ENCODE peak calls at places on chromosomes 3 and 15, in six cellular contexts. H is cardiac fibroblast, I is AG04449, K is heart right ventricle, L is colonic mucosa, E is astrocyte of the cerebellum. O is an unnamed sample.

GRCh38 chr15:38144921-38145320 is 107.7 kb upstream of the SPRED1 start:
- DNase-seq in H (peak), I (no peak), K (no peak), L (no peak), E (no peak), O (no peak)

GRCh38 chr3:44120721-44121582 is 120.7 kb upstream of the TOPAZ1 start:
- DNase-seq in H (no peak), I (no peak), K (peak), L (no peak), E (no peak), O (no peak)

GRCh38 chr15:62135532-62136134 is 29.5 kb downstream of the C2CD4B start:
- DNase-seq in H (peak), I (no peak), K (no peak), L (peak), E (no peak), O (peak)

GRCh38 chr15:61582092-61582491 is 353.0 kb upstream of the RORA start:
- DNase-seq in H (no peak), I (no peak), K (no peak), L (no peak), E (no peak), O (no peak)

GRCh38 chr15:42068601-42069000 is 25.8 kb downstream of the PLA2G4D start:
- DNase-seq in H (no peak), I (no peak), K (no peak), L (no peak), E (no peak), O (peak)

GRCh38 chr15:47794266-47794914 is 77.1 kb downstream of the SEMA6D start:
- DNase-seq in H (no peak), I (no peak), K (no peak), L (no peak), E (no peak), O (no peak)

GRCh38 chr15:70835415-70835814 is 18.5 kb downstream of the LARP6 start:
- DNase-seq in H (no peak), I (no peak), K (peak), L (no peak), E (no peak), O (no peak)

GRCh38 chr3:46505953-46506352 is 8.2 kb downstream of the RTP3 start:
- DNase-seq in H (no peak), I (no peak), K (no peak), L (no peak), E (no peak), O (no peak)

GRCh38 chr15:91917991-91918390 is 64.5 kb downstream of the SLCO3A1 start:
- DNase-seq in H (no peak), I (no peak), K (no peak), L (no peak), E (no peak), O (no peak)

GRCh38 chr3:29176501-29176900 is 104.4 kb upstream of the RBMS3 start:
- DNase-seq in H (no peak), I (no peak), K (peak), L (no peak), E (no peak), O (no peak)

GRCh38 chr15:77012868-77013267 is 17.9 kb downstream of the PSTPIP1 start:
- DNase-seq in H (no peak), I (no peak), K (no peak), L (no peak), E (no peak), O (no peak)

GRCh38 chr3:64260391-64260790 is 35.1 kb upstream of the PRICKLE2 start:
- DNase-seq in H (no peak), I (no peak), K (no peak), L (no peak), E (no peak), O (no peak)

GRCh38 chr3:23653647-23654525 is 151.9 kb upstream of the UBE2E1 start:
- DNase-seq in H (no peak), I (no peak), K (no peak), L (no peak), E (no peak), O (no peak)

GRCh38 chr3:51269466-51269865 is 115.6 kb upstream of the MANF start:
- DNase-seq in H (peak), I (no peak), K (no peak), L (no peak), E (no peak), O (no peak)

GRCh38 chr3:30550246-30550645 is 56.2 kb upstream of the TGFBR2 start:
- DNase-seq in H (no peak), I (no peak), K (no peak), L (no peak), E (no peak), O (no peak)

GRCh38 chr3:184770541-184770940 is 41.4 kb upstream of the VPS8 start:
- DNase-seq in H (no peak), I (no peak), K (no peak), L (no peak), E (no peak), O (no peak)

GRCh38 chr15:99674279-99674678 is 59.0 kb downstream of the LYSMD4 start:
- DNase-seq in H (no peak), I (no peak), K (no peak), L (no peak), E (no peak), O (no peak)

GRCh38 chr3:77815467-77815866 is 775.6 kb downstream of the ROBO2 start:
- DNase-seq in H (no peak), I (no peak), K (no peak), L (no peak), E (no peak), O (no peak)

GRCh38 chr3:174408310-174408709 is 450.8 kb upstream of the NAALADL2 start:
- DNase-seq in H (peak), I (no peak), K (no peak), L (no peak), E (peak), O (no peak)

GRCh38 chr3:62277470-62277869 is 95.9 kb downstream of the FEZF2 start:
- DNase-seq in H (no peak), I (no peak), K (no peak), L (no peak), E (no peak), O (no peak)

GRCh38 chr3:140203510-140203909 is 268.5 kb downstream of the CLSTN2 start:
- DNase-seq in H (no peak), I (no peak), K (no peak), L (no peak), E (no peak), O (no peak)

GRCh38 chr3:122536634-122537033 is 21.9 kb upstream of the KPNA1 start:
- DNase-seq in H (no peak), I (no peak), K (no peak), L (no peak), E (no peak), O (no peak)

GRCh38 chr15:22240403-22240802 is 160.1 kb downstream of the OR4M2 start:
- DNase-seq in H (no peak), I (no peak), K (no peak), L (no peak), E (no peak), O (no peak)

GRCh38 chr15:22239806-22240180 is 159.5 kb downstream of the OR4M2 start:
- DNase-seq in H (no peak), I (no peak), K (no peak), L (no peak), E (no peak), O (no peak)

GRCh38 chr15:22241451-22241850 is 161.1 kb downstream of the OR4M2 start:
- DNase-seq in H (no peak), I (no peak), K (no peak), L (no peak), E (no peak), O (no peak)

GRCh38 chr15:22243440-22244130 is 163.3 kb downstream of the OR4M2 start:
- DNase-seq in H (no peak), I (no peak), K (no peak), L (no peak), E (no peak), O (no peak)

DNA sequence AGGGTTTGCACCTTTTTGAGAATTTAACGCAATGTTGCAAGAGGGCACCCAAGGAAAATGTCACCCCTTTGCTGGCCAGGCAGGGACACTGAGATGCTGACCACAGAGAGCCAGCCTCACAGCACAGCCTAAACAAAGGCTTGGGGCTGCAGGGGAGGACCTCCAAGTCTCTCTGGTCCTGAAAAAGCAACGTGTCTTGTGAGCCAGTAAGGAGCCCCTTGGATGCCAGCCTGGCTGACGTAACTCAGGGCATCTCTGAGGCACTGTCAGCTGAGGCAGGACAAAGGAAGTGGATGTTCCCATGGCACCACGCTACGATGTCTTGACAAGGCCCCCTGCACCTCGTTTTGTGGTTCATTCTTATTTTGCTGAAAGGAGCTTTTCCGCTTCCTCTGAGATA is 160.6 kb downstream of the OR4M2 start:
- DNase-seq in H (no peak), I (no peak), K (no peak), L (no peak), E (no peak), O (no peak)
- H3K4me3 ChIP-seq in H (no peak), I (no peak), K (no peak), L (no peak), E (no peak), O (no peak)

GRCh38 chr3:172102883-172103310 is 63.5 kb downstream of the FNDC3B start:
- DNase-seq in H (no peak), I (no peak), K (no peak), L (no peak), E (no peak), O (no peak)

GRCh38 chr3:172106037-172106559 is 66.7 kb downstream of the FNDC3B start:
- DNase-seq in H (no peak), I (no peak), K (no peak), L (no peak), E (no peak), O (no peak)

GRCh38 chr3:172102123-172102882 is 62.9 kb downstream of the FNDC3B start:
- DNase-seq in H (no peak), I (no peak), K (no peak), L (peak), E (no peak), O (no peak)

GRCh38 chr3:172103724-172104123 is 64.3 kb downstream of the FNDC3B start:
- DNase-seq in H (peak), I (peak), K (no peak), L (no peak), E (peak), O (no peak)

GRCh38 chr3:172104471-172105072 is 65.2 kb downstream of the FNDC3B start:
- DNase-seq in H (peak), I (no peak), K (no peak), L (no peak), E (no peak), O (no peak)
- H3K4me3 ChIP-seq in H (no peak), I (no peak), K (no peak), L (no peak), E (no peak), O (no peak)

GRCh38 chr3:179321585-179322322 is 1.1 kb upstream of the ZNF639 start:
- DNase-seq in H (peak), I (no peak), K (peak), L (peak), E (peak), O (no peak)
- H3K4me3 ChIP-seq in H (peak), I (peak), K (peak), L (peak), E (peak), O (peak)

DNA sequence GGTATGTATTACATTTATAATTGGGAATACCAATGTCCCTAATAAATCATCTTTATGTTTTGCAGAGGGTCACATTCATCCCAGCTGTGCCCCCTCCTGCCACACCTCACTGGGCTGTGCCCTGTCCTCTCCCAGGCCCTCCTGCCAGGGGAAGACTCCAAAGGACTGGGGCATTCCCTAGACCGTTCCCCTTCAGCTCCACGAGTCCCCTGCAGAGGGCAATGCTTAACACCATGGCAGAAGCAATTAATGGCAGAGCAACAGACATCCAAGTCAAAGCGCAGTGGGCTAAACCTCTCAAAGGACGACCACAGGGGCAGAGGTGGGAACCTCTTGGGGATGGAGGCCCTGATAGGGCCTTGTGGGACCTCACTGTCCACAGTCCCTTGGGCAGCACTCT is 71.3 kb upstream of the SEC13 start:
- DNase-seq in H (no peak), I (no peak), K (no peak), L (no peak), E (no peak), O (no peak)
- H3K4me3 ChIP-seq in H (no peak), I (no peak), K (no peak), L (no peak), E (no peak), O (no peak)

GRCh38 chr3:52495096-52495495 is at the start of gene STAB1:
- DNase-seq in H (peak), I (no peak), K (peak), L (peak), E (no peak), O (no peak)
- H3K4me3 ChIP-seq in H (peak), I (no peak), K (peak), L (peak), E (no peak), O (peak)

DNA sequence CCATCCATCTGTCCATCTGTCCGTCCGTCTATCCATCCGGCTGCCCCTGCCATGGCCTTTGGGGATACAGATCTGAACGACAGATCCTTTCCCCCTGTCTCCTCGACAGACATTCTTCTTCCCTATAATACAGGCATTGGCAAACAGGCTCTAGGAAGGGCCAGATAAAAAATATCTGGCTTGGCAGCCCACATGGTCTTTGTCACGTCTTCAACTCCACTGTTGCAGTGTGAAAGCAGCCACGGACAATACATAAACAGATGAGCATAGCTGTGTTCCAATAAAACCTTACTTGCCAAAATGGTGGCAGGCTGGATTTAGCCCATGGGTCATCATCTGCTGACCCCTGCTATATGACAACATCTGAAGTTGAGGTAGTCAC is 128.5 kb upstream of the SMAD3 start:
- DNase-seq in H (peak), I (no peak), K (no peak), L (no peak), E (no peak), O (no peak)
- H3K4me3 ChIP-seq in H (peak), I (peak), K (peak), L (no peak), E (no peak), O (peak)

GRCh38 chr3:160673188-160673587 is 3.8 kb upstream of the ARL14 start:
- DNase-seq in H (no peak), I (no peak), K (no peak), L (no peak), E (no peak), O (no peak)

GRCh38 chr3:160677459-160677901 is 520 bp downstream of the ARL14 start:
- DNase-seq in H (no peak), I (no peak), K (no peak), L (peak), E (no peak), O (no peak)

GRCh38 chr3:160675566-160676124 is 1.3 kb upstream of the ARL14 start:
- DNase-seq in H (no peak), I (no peak), K (no peak), L (peak), E (no peak), O (no peak)

GRCh38 chr3:160678447-160678846 is 1.5 kb downstream of the ARL14 start:
- DNase-seq in H (peak), I (no peak), K (no peak), L (peak), E (no peak), O (no peak)

GRCh38 chr3:160676547-160677303 is at the start of gene ARL14:
- DNase-seq in H (no peak), I (no peak), K (no peak), L (peak), E (no peak), O (peak)
- H3K4me3 ChIP-seq in H (no peak), I (no peak), K (no peak), L (peak), E (no peak), O (peak)

GRCh38 chr3:146262711-146263110 is 11.8 kb upstream of the PLSCR4 start:
- DNase-seq in H (no peak), I (no peak), K (no peak), L (no peak), E (no peak), O (no peak)
- H3K4me3 ChIP-seq in H (no peak), I (no peak), K (no peak), L (no peak), E (no peak), O (no peak)

GRCh38 chr3:12252859-12253258 is 36.0 kb upstream of the PPARG start:
- DNase-seq in H (no peak), I (no peak), K (no peak), L (no peak), E (no peak), O (no peak)
- H3K4me3 ChIP-seq in H (no peak), I (no peak), K (no peak), L (no peak), E (no peak), O (no peak)